ENCODE peak calls at places on chromosomes 2 and 18, in seven cellular contexts. One of them, this sample, is unnamed. For H3K4me1 and H3K36me3, the result is how much of the 10 kb centered on the place peaks cover.

GRCh38 chr2:133503323-133503722 is 64.9 kb downstream of the NCKAP5 start:
- DNase-seq in tibial nerve: no peak
- DNase-seq in Karpas-422: no peak
- DNase-seq in HCT116: no peak
- DNase-seq in K562: no peak
- DNase-seq in thoracic aorta: no peak
- DNase-seq in fibroblast of lung: no peak
- DNase-seq in this sample: no peak

GRCh38 chr2:229501051-229501794 is 213.1 kb downstream of the DNER start:
- DNase-seq in thoracic aorta: no peak
- DNase-seq in fibroblast of lung: no peak
- DNase-seq in HCT116: no peak
- DNase-seq in Karpas-422: no peak
- DNase-seq in K562: no peak
- DNase-seq in tibial nerve: no peak
- DNase-seq in this sample: no peak

GRCh38 chr2:230225486-230225885 is at the start of gene SP140:
- DNase-seq in tibial nerve: peak
- DNase-seq in HCT116: no peak
- DNase-seq in thoracic aorta: no peak
- DNase-seq in K562: no peak
- DNase-seq in fibroblast of lung: no peak
- DNase-seq in Karpas-422: peak
- DNase-seq in this sample: peak

GRCh38 chr2:137952586-137953129 is 11.6 kb upstream of the HNMT start:
- DNase-seq in K562: peak
- DNase-seq in thoracic aorta: no peak
- DNase-seq in HCT116: no peak
- DNase-seq in tibial nerve: no peak
- DNase-seq in Karpas-422: peak
- DNase-seq in fibroblast of lung: no peak
- DNase-seq in this sample: no peak

GRCh38 chr2:232890896-232891601 is 21.0 kb downstream of the SNORC start:
- DNase-seq in HCT116: peak
- DNase-seq in thoracic aorta: no peak
- DNase-seq in Karpas-422: no peak
- DNase-seq in tibial nerve: no peak
- DNase-seq in fibroblast of lung: no peak
- DNase-seq in K562: peak
- DNase-seq in this sample: no peak

GRCh38 chr2:119182046-119182445 is 23.5 kb upstream of the C1QL2 start:
- DNase-seq in fibroblast of lung: no peak
- DNase-seq in tibial nerve: no peak
- DNase-seq in thoracic aorta: no peak
- DNase-seq in K562: no peak
- DNase-seq in HCT116: no peak
- DNase-seq in Karpas-422: no peak
- DNase-seq in this sample: no peak

GRCh38 chr2:216688731-216689360 is 6.5 kb downstream of the IGFBP5 start:
- DNase-seq in Karpas-422: no peak
- DNase-seq in HCT116: no peak
- DNase-seq in fibroblast of lung: no peak
- DNase-seq in tibial nerve: no peak
- DNase-seq in K562: no peak
- DNase-seq in thoracic aorta: no peak
- DNase-seq in this sample: no peak

GRCh38 chr18:48475635-48476549 is 62.9 kb upstream of the CTIF start:
- DNase-seq in thoracic aorta: no peak
- DNase-seq in HCT116: peak
- DNase-seq in K562: peak
- DNase-seq in Karpas-422: peak
- DNase-seq in tibial nerve: peak
- DNase-seq in fibroblast of lung: peak
- DNase-seq in this sample: no peak

GRCh38 chr2:210303498-210303897 is 11.5 kb downstream of the MYL1 start:
- DNase-seq in K562: no peak
- DNase-seq in HCT116: no peak
- DNase-seq in fibroblast of lung: no peak
- DNase-seq in tibial nerve: no peak
- DNase-seq in Karpas-422: no peak
- DNase-seq in thoracic aorta: no peak
- DNase-seq in this sample: no peak

GRCh38 chr18:8996771-8997432 is 105.6 kb upstream of the NDUFV2 start:
- DNase-seq in thoracic aorta: no peak
- DNase-seq in Karpas-422: no peak
- DNase-seq in fibroblast of lung: no peak
- DNase-seq in HCT116: no peak
- DNase-seq in tibial nerve: no peak
- DNase-seq in K562: no peak
- DNase-seq in this sample: no peak

GRCh38 chr2:57497489-57498096 is 549.0 kb upstream of the VRK2 start:
- DNase-seq in HCT116: peak
- DNase-seq in Karpas-422: peak
- DNase-seq in fibroblast of lung: peak
- DNase-seq in tibial nerve: peak
- DNase-seq in thoracic aorta: no peak
- DNase-seq in K562: peak
- DNase-seq in this sample: no peak

GRCh38 chr2:46119453-46119852 is 177.8 kb upstream of the EPAS1 start:
- DNase-seq in thoracic aorta: no peak
- DNase-seq in Karpas-422: no peak
- DNase-seq in fibroblast of lung: peak
- DNase-seq in K562: no peak
- DNase-seq in tibial nerve: no peak
- DNase-seq in HCT116: no peak
- DNase-seq in this sample: no peak

GRCh38 chr2:143885461-143885860 is 634.5 kb downstream of the ZEB2 start:
- DNase-seq in tibial nerve: no peak
- DNase-seq in fibroblast of lung: no peak
- DNase-seq in Karpas-422: no peak
- DNase-seq in thoracic aorta: no peak
- DNase-seq in HCT116: no peak
- DNase-seq in K562: no peak
- DNase-seq in this sample: no peak

GRCh38 chr2:236396818-236397350 is 132.7 kb upstream of the ASB18 start:
- DNase-seq in fibroblast of lung: no peak
- DNase-seq in thoracic aorta: no peak
- DNase-seq in tibial nerve: no peak
- DNase-seq in HCT116: no peak
- DNase-seq in Karpas-422: no peak
- DNase-seq in K562: no peak
- DNase-seq in this sample: no peak

GRCh38 chr2:119184512-119184911 is 26.0 kb upstream of the C1QL2 start:
- DNase-seq in thoracic aorta: no peak
- DNase-seq in HCT116: no peak
- DNase-seq in fibroblast of lung: no peak
- DNase-seq in K562: no peak
- DNase-seq in tibial nerve: no peak
- DNase-seq in Karpas-422: no peak
- DNase-seq in this sample: no peak

GRCh38 chr2:190181066-190181681 is 118.6 kb upstream of the MSTN start:
- DNase-seq in thoracic aorta: no peak
- DNase-seq in Karpas-422: peak
- DNase-seq in HCT116: no peak
- DNase-seq in tibial nerve: no peak
- DNase-seq in K562: no peak
- DNase-seq in fibroblast of lung: peak
- DNase-seq in this sample: no peak

GRCh38 chr2:45180784-45181183 is 171.5 kb upstream of the SIX2 start:
- DNase-seq in K562: no peak
- DNase-seq in tibial nerve: no peak
- DNase-seq in fibroblast of lung: peak
- DNase-seq in thoracic aorta: no peak
- DNase-seq in HCT116: no peak
- DNase-seq in Karpas-422: no peak
- DNase-seq in this sample: no peak

GRCh38 chr18:46672062-46672970 is 15.3 kb upstream of the LOXHD1 start:
- DNase-seq in HCT116: no peak
- DNase-seq in K562: no peak
- DNase-seq in fibroblast of lung: no peak
- DNase-seq in tibial nerve: no peak
- DNase-seq in Karpas-422: peak
- DNase-seq in thoracic aorta: no peak
- DNase-seq in this sample: peak

GRCh38 chr2:170512271-170512670 is 202.9 kb upstream of the SP5 start:
- DNase-seq in fibroblast of lung: no peak
- DNase-seq in K562: no peak
- DNase-seq in HCT116: no peak
- DNase-seq in tibial nerve: no peak
- DNase-seq in Karpas-422: no peak
- DNase-seq in thoracic aorta: no peak
- DNase-seq in this sample: no peak

GRCh38 chr2:117336496-117336895 is 478.0 kb upstream of the DDX18 start:
- DNase-seq in tibial nerve: no peak
- DNase-seq in thoracic aorta: no peak
- DNase-seq in fibroblast of lung: no peak
- DNase-seq in K562: no peak
- DNase-seq in HCT116: no peak
- DNase-seq in Karpas-422: no peak
- DNase-seq in this sample: no peak

GRCh38 chr2:68909793-68910674 is 38.8 kb upstream of the BMP10 start:
- DNase-seq in tibial nerve: peak
- DNase-seq in HCT116: peak
- DNase-seq in Karpas-422: peak
- DNase-seq in thoracic aorta: peak
- DNase-seq in K562: peak
- DNase-seq in fibroblast of lung: peak
- DNase-seq in this sample: peak

GRCh38 chr2:70684846-70685622 is 83.0 kb downstream of the ADD2 start:
- DNase-seq in tibial nerve: no peak
- DNase-seq in Karpas-422: no peak
- DNase-seq in HCT116: no peak
- DNase-seq in fibroblast of lung: no peak
- DNase-seq in K562: peak
- DNase-seq in thoracic aorta: no peak
- DNase-seq in this sample: no peak

GRCh38 chr2:44638649-44639048 is 276.9 kb downstream of the CAMKMT start:
- DNase-seq in thoracic aorta: no peak
- DNase-seq in HCT116: no peak
- DNase-seq in K562: no peak
- DNase-seq in tibial nerve: no peak
- DNase-seq in fibroblast of lung: no peak
- DNase-seq in Karpas-422: no peak
- DNase-seq in this sample: no peak

GRCh38 chr2:134413430-134413829 is 159.6 kb downstream of the MGAT5 start:
- DNase-seq in K562: no peak
- DNase-seq in fibroblast of lung: peak
- DNase-seq in Karpas-422: no peak
- DNase-seq in tibial nerve: no peak
- DNase-seq in thoracic aorta: no peak
- DNase-seq in HCT116: no peak
- DNase-seq in this sample: no peak

GRCh38 chr2:200786423-200786822 is 25.3 kb upstream of the BZW1 start:
- DNase-seq in HCT116: no peak
- DNase-seq in tibial nerve: no peak
- DNase-seq in Karpas-422: no peak
- DNase-seq in fibroblast of lung: peak
- DNase-seq in thoracic aorta: no peak
- DNase-seq in K562: no peak
- DNase-seq in this sample: no peak

GRCh38 chr2:3626817-3627499 is 31.0 kb upstream of the ALLC start:
- DNase-seq in fibroblast of lung: no peak
- DNase-seq in tibial nerve: no peak
- DNase-seq in thoracic aorta: no peak
- DNase-seq in K562: no peak
- DNase-seq in HCT116: no peak
- DNase-seq in Karpas-422: no peak
- DNase-seq in this sample: no peak

GRCh38 chr2:211436182-211436581 is 879.8 kb downstream of the CPS1 start:
- DNase-seq in thoracic aorta: no peak
- DNase-seq in Karpas-422: no peak
- DNase-seq in fibroblast of lung: no peak
- DNase-seq in HCT116: no peak
- DNase-seq in K562: no peak
- DNase-seq in tibial nerve: no peak
- DNase-seq in this sample: no peak

GRCh38 chr2:207260947-207261346 is 95.2 kb upstream of the KLF7 start:
- DNase-seq in tibial nerve: no peak
- DNase-seq in fibroblast of lung: peak
- DNase-seq in thoracic aorta: no peak
- DNase-seq in K562: no peak
- DNase-seq in HCT116: no peak
- DNase-seq in Karpas-422: no peak
- DNase-seq in this sample: no peak
- H3K4me1 ChIP-seq in tibial nerve: under half
- H3K4me1 ChIP-seq in fibroblast of lung: under half
- H3K4me1 ChIP-seq in thoracic aorta: under half
- H3K4me1 ChIP-seq in K562: under half
- H3K4me1 ChIP-seq in HCT116: under half
- H3K4me1 ChIP-seq in Karpas-422: half or more
- H3K4me1 ChIP-seq in this sample: under half

GRCh38 chr2:196783431-196784094 is 15.9 kb downstream of the GTF3C3 start:
- DNase-seq in thoracic aorta: no peak
- DNase-seq in K562: no peak
- DNase-seq in Karpas-422: no peak
- DNase-seq in fibroblast of lung: peak
- DNase-seq in HCT116: no peak
- DNase-seq in tibial nerve: no peak
- DNase-seq in this sample: no peak
- H3K36me3 ChIP-seq in thoracic aorta: under half
- H3K36me3 ChIP-seq in K562: half or more
- H3K36me3 ChIP-seq in Karpas-422: half or more
- H3K36me3 ChIP-seq in fibroblast of lung: under half
- H3K36me3 ChIP-seq in HCT116: under half
- H3K36me3 ChIP-seq in tibial nerve: half or more
- H3K36me3 ChIP-seq in this sample: under half

GRCh38 chr2:217823626-217824025 is 179.2 kb downstream of the TNS1 start:
- DNase-seq in Karpas-422: no peak
- DNase-seq in thoracic aorta: no peak
- DNase-seq in K562: no peak
- DNase-seq in fibroblast of lung: no peak
- DNase-seq in tibial nerve: no peak
- DNase-seq in HCT116: no peak
- DNase-seq in this sample: no peak
- H3K4me1 ChIP-seq in Karpas-422: under half
- H3K4me1 ChIP-seq in thoracic aorta: half or more
- H3K4me1 ChIP-seq in K562: under half
- H3K4me1 ChIP-seq in fibroblast of lung: under half
- H3K4me1 ChIP-seq in tibial nerve: under half
- H3K4me1 ChIP-seq in HCT116: under half
- H3K4me1 ChIP-seq in this sample: under half

DNA sequence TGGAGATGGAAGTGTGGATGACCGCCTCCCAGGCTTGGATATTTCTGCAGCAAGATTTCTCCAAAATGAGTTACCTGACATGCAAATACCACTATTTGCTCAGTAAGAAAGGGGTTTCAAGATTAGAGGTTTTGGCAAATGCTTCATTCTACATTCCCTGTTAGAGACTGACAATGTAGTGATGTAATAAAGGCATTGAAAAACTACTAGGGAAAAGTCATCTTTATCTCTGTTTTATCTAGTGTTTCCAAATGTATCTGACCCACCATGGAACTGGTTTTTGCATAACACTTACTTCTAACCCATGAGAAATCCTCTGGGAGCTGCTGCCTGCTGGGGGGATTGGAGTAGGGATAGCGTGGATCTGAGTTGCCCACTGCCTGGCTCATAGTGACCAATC is 33.0 kb upstream of the NTSR2 start:
- DNase-seq in fibroblast of lung: no peak
- DNase-seq in Karpas-422: no peak
- DNase-seq in HCT116: no peak
- DNase-seq in tibial nerve: no peak
- DNase-seq in K562: no peak
- DNase-seq in thoracic aorta: no peak
- DNase-seq in this sample: no peak
- H3K36me3 ChIP-seq in fibroblast of lung: under half
- H3K36me3 ChIP-seq in Karpas-422: under half
- H3K36me3 ChIP-seq in HCT116: under half
- H3K36me3 ChIP-seq in tibial nerve: under half
- H3K36me3 ChIP-seq in K562: under half
- H3K36me3 ChIP-seq in thoracic aorta: under half
- H3K36me3 ChIP-seq in this sample: under half